ENCODE peak calls at places on chromosomes 12 and 14, in seven cellular contexts. M is coronary artery, T is thoracic aorta, F is AG09309, H is psoas muscle, E is epithelial cell of esophagus, N is dorsolateral prefrontal cortex. S is an unnamed sample.

GRCh38 chr12:76031081-76031413 is 529 bp downstream of the PHLDA1 start:
- DNase-seq in M (peak), T (no peak), F (no peak), H (no peak), E (no peak), N (no peak), S (no peak)

GRCh38 chr12:12095016-12095415 is 24.3 kb downstream of the BCL2L14 start:
- DNase-seq in M (no peak), T (no peak), F (no peak), H (no peak), E (no peak), N (no peak), S (no peak)

GRCh38 chr12:131947482-131948027 is 2.2 kb upstream of the EP400 start:
- DNase-seq in M (no peak), T (no peak), F (no peak), H (no peak), E (no peak), N (peak), S (no peak)

GRCh38 chr12:115598827-115599226 is 678.7 kb downstream of the MED13L start:
- DNase-seq in M (no peak), T (no peak), F (no peak), H (no peak), E (no peak), N (peak), S (peak)

GRCh38 chr12:123519151-123520001 is 14.1 kb downstream of the RILPL1 start:
- DNase-seq in M (peak), T (peak), F (peak), H (peak), E (peak), N (peak), S (peak)

GRCh38 chr12:4421590-4422031 is 24.0 kb downstream of the FGF6 start:
- DNase-seq in M (no peak), T (no peak), F (no peak), H (no peak), E (peak), N (no peak), S (peak)

GRCh38 chr12:124786065-124786964 is 77.3 kb downstream of the SCARB1 start:
- DNase-seq in M (no peak), T (peak), F (peak), H (peak), E (peak), N (peak), S (peak)

GRCh38 chr14:101598571-101599233 is 37.4 kb downstream of the DIO3 start:
- DNase-seq in M (peak), T (no peak), F (no peak), H (no peak), E (no peak), N (peak), S (no peak)

GRCh38 chr14:68704736-68705720 is 87.8 kb downstream of the ZFP36L1 start:
- DNase-seq in M (peak), T (no peak), F (no peak), H (no peak), E (peak), N (no peak), S (peak)

GRCh38 chr14:77347746-77348145 is 26.9 kb downstream of the GSTZ1 start:
- DNase-seq in M (no peak), T (no peak), F (no peak), H (no peak), E (no peak), N (no peak), S (peak)

GRCh38 chr12:84738481-84738972 is 174.1 kb downstream of the SLC6A15 start:
- DNase-seq in M (no peak), T (no peak), F (peak), H (no peak), E (peak), N (no peak), S (no peak)

GRCh38 chr12:122845041-122845864 is 10.0 kb downstream of the HIP1R start:
- DNase-seq in M (no peak), T (no peak), F (no peak), H (peak), E (no peak), N (peak), S (no peak)

GRCh38 chr12:47689215-47689614 is 16.6 kb downstream of the RPAP3 start:
- DNase-seq in M (no peak), T (no peak), F (no peak), H (no peak), E (no peak), N (no peak), S (no peak)

GRCh38 chr14:60350366-60350720 is 101.3 kb downstream of the PPM1A start:
- DNase-seq in M (no peak), T (no peak), F (no peak), H (no peak), E (no peak), N (no peak), S (peak)

GRCh38 chr12:47739959-47740358 is 14.7 kb upstream of the ENDOU start:
- DNase-seq in M (no peak), T (no peak), F (no peak), H (peak), E (no peak), N (no peak), S (no peak)

DNA sequence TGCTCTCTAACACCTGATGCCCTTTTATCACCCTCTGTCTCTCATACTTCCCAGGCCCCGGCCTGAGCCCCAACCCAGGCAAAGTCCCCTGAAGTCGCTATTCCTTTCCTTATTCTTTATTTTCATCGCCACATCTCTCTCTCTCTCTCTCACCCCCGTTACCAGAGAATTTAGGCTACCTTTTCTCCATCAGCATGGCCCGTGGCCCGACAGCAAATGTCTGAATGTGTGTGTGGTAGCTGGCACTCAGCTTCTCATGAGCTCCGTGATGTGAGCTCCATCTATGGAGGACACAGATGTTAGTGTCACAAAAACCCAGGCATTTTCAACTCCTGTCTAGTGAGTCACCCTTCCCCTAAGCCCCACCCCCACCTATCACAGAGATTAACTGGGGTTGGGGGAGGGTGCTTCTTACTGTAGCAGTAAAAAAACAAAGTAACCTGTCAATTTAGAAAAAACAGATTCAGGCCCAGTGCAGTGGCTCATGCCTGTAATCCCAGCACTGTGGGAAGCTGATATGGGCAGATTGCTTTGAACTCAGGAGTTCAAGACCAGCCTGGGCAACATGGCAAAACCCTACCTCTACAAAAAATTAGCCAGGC is 53.8 kb downstream of the VCPKMT start:
- DNase-seq in M (no peak), T (no peak), F (no peak), H (no peak), E (peak), N (no peak), S (peak)
- H3K4me3 ChIP-seq in M (no peak), T (no peak), F (no peak), H (no peak), E (no peak), N (no peak), S (no peak)

GRCh38 chr14:75568791-75569190 is 9.6 kb upstream of the FLVCR2 start:
- DNase-seq in M (no peak), T (no peak), F (no peak), H (no peak), E (no peak), N (no peak), S (no peak)
- TF ChIP-seq CTCF in M (no peak), T (no peak), F (no peak), H (no peak), E (no peak), N (no peak), S (no peak)

GRCh38 chr14:64692597-64693350 is 11.4 kb upstream of the PLEKHG3 start:
- DNase-seq in M (peak), T (no peak), F (no peak), H (no peak), E (peak), N (no peak), S (no peak)

GRCh38 chr14:64689292-64689691 is 14.9 kb upstream of the PLEKHG3 start:
- DNase-seq in M (no peak), T (no peak), F (no peak), H (no peak), E (no peak), N (no peak), S (no peak)

GRCh38 chr14:64695071-64695470 is 9.2 kb upstream of the PLEKHG3 start:
- DNase-seq in M (peak), T (no peak), F (no peak), H (no peak), E (no peak), N (no peak), S (no peak)

GRCh38 chr14:64693766-64694165 is 10.5 kb upstream of the PLEKHG3 start:
- DNase-seq in M (peak), T (no peak), F (no peak), H (no peak), E (no peak), N (no peak), S (no peak)

GRCh38 chr14:64692189-64692588 is 12.0 kb upstream of the PLEKHG3 start:
- DNase-seq in M (no peak), T (no peak), F (no peak), H (no peak), E (peak), N (no peak), S (no peak)
- H3K4me3 ChIP-seq in M (no peak), T (no peak), F (no peak), H (no peak), E (no peak), N (no peak), S (no peak)

DNA sequence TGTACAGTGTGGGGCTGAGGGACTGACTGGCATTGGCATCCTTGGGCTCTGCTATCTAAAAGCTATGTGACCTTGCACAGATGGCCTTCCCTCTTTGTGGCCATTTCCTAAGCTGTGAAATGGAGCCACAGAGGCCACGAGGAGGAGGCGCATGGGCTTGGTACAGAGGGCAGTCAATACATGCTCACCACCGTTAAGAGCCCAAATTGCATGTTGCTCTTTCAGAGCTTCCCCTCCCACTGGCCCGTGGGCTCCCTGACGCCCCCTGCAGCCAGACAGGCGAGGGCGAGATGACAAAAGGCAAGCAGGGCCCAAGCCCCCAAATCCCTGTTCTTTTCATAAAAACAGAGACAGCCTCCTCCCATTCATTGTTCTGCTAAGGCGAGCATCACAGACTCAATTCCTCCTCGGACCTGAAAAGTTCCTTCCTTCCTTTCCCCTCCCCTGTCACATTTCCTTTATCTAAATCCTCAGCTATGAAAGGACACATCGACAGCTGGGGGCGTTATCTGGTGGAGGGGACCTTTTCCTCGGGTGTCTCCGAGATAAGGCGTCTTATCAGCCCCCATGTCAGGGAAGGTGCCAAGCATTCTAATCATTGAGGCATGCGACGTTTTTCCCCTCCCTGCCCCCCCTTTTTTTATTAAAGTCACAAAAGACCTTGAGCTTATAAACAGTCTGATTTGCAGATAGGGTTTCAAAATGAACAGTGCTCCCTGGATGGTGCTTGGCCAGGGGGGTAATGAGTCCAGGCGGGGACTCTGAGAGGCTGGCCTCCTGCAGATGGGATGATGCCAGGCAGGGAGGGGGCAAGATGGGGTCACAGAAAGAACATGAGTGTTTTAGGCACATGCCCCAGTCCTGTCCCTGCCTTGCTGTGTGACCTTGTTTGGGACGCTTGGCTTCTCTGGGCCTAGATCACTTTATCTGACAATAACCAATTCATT is 26.4 kb downstream of the FAM222A start:
- DNase-seq in M (no peak), T (no peak), F (no peak), H (peak), E (no peak), N (peak), S (no peak)
- TF ChIP-seq CTCF in M (no peak), T (no peak), F (peak), H (no peak), E (no peak), N (no peak), S (peak)

DNA sequence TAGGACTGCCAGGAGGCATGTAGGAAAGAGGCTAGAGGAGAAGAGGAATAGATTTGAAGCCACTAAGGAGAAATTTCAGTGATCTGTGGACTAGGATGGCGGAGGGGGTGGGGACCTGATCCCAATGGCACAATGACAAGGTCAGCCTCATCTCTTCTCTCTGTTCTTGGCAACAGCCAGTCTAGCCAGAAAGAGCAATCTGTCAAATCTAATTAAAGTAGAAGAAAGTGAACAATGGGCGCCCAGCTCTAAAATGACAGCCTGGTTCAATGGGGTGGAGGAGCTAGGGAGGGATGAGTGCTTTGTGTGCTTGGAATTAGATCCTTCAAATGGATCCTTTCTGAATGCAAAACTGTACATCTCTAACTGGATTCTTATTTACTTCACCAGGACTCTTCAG is 37.2 kb upstream of the TUBA1C start:
- DNase-seq in M (no peak), T (no peak), F (no peak), H (no peak), E (no peak), N (no peak), S (no peak)
- H3K4me3 ChIP-seq in M (no peak), T (no peak), F (no peak), H (no peak), E (no peak), N (no peak), S (no peak)

GRCh38 chr12:6059221-6059620 is 65.2 kb downstream of the VWF start:
- DNase-seq in M (no peak), T (no peak), F (no peak), H (no peak), E (no peak), N (no peak), S (no peak)

GRCh38 chr12:6057693-6058092 is 66.8 kb downstream of the VWF start:
- DNase-seq in M (no peak), T (no peak), F (no peak), H (no peak), E (no peak), N (no peak), S (no peak)

GRCh38 chr12:6058481-6059161 is 65.8 kb downstream of the VWF start:
- DNase-seq in M (no peak), T (no peak), F (no peak), H (no peak), E (no peak), N (no peak), S (no peak)

GRCh38 chr12:6053541-6053940 is 70.9 kb downstream of the VWF start:
- DNase-seq in M (no peak), T (no peak), F (no peak), H (no peak), E (no peak), N (no peak), S (peak)

GRCh38 chr12:6056406-6057211 is 67.9 kb downstream of the VWF start:
- DNase-seq in M (no peak), T (no peak), F (no peak), H (no peak), E (no peak), N (no peak), S (no peak)
- TF ChIP-seq CTCF in M (no peak), T (no peak), F (peak), H (no peak), E (no peak), N (no peak), S (peak)

GRCh38 chr12:15590180-15590826 is 198.9 kb downstream of the EPS8 start:
- DNase-seq in M (peak), T (no peak), F (peak), H (peak), E (peak), N (peak), S (peak)
- H3K4me3 ChIP-seq in M (peak), T (peak), F (peak), H (peak), E (peak), N (peak), S (peak)